ENCODE peak calls at places on chromosomes 16 and 17, in five cellular contexts. J is mammary epithelial cell, O is left ventricle myocardium inferior, H is OCI-LY7, U is stomach. I is an unnamed sample. For H3K9me3, the result is how much of the 10 kb centered on the place peaks cover.

GRCh38 chr17:78953356-78954350 is 26.1 kb downstream of the LGALS3BP start:
- DNase-seq in H (no peak), O (no peak), U (no peak), J (no peak), I (no peak)

GRCh38 chr16:85401917-85402766 is 211.0 kb upstream of the GSE1 start:
- DNase-seq in U (no peak), J (no peak), H (no peak), O (peak), I (no peak)

GRCh38 chr17:27498615-27499316 is 42.5 kb downstream of the KSR1 start:
- DNase-seq in O (no peak), H (no peak), J (no peak), U (no peak), I (no peak)

GRCh38 chr16:8251298-8251697 is 339.0 kb downstream of the TMEM114 start:
- DNase-seq in J (no peak), H (no peak), U (no peak), O (no peak), I (no peak)

GRCh38 chr16:86126891-86127290 is 227.9 kb downstream of the IRF8 start:
- DNase-seq in J (no peak), U (no peak), H (no peak), O (no peak), I (no peak)

GRCh38 chr16:66426112-66427035 is 721 bp upstream of the BEAN1 start:
- DNase-seq in J (no peak), O (no peak), H (no peak), U (no peak), I (no peak)

GRCh38 chr17:74757502-74757901 is 9.1 kb downstream of the NHERF1 start:
- DNase-seq in O (peak), J (no peak), U (peak), H (no peak), I (no peak)

GRCh38 chr17:21295036-21295952 is 10.8 kb downstream of the MAP2K3 start:
- DNase-seq in J (peak), U (peak), H (no peak), O (peak), I (no peak)

GRCh38 chr16:30533748-30534367 is 800 bp downstream of the ZNF747 start:
- DNase-seq in U (no peak), O (no peak), J (no peak), H (peak), I (no peak)

GRCh38 chr16:21722771-21723460 is 59.1 kb downstream of the OTOA start:
- DNase-seq in U (no peak), H (no peak), O (no peak), J (no peak), I (no peak)

GRCh38 chr17:75393523-75394331 is 11.8 kb downstream of the GRB2 start:
- DNase-seq in U (peak), O (peak), J (peak), H (peak), I (peak)

GRCh38 chr16:57688987-57689771 is 5.4 kb upstream of the DRC7 start:
- DNase-seq in J (no peak), H (no peak), U (peak), O (no peak), I (no peak)

GRCh38 chr16:74852500-74852875 is 77.9 kb upstream of the FA2H start:
- DNase-seq in H (no peak), U (no peak), J (no peak), O (no peak), I (no peak)

GRCh38 chr16:49598386-49599170 is 225.0 kb downstream of the C16orf78 start:
- DNase-seq in U (peak), J (no peak), H (no peak), O (no peak), I (no peak)

GRCh38 chr17:50290074-50290702 is 15.9 kb downstream of the TMEM92 start:
- DNase-seq in U (peak), O (peak), H (no peak), J (peak), I (peak)

GRCh38 chr17:81091134-81091530 is 56.2 kb downstream of the BAIAP2 start:
- DNase-seq in J (no peak), U (no peak), H (no peak), O (no peak), I (no peak)

GRCh38 chr16:22659933-22660332 is 149.2 kb downstream of the NPIPB5 start:
- DNase-seq in U (no peak), O (no peak), J (no peak), H (no peak), I (no peak)

GRCh38 chr17:29582767-29583166 is 6.7 kb downstream of the GIT1 start:
- DNase-seq in U (no peak), O (no peak), J (no peak), H (no peak), I (no peak)

GRCh38 chr16:29154100-29154499 is 169.2 kb downstream of the LAT start:
- DNase-seq in J (no peak), O (no peak), U (no peak), H (no peak), I (no peak)

GRCh38 chr17:29379084-29379811 is 10.9 kb upstream of the TAOK1 start:
- DNase-seq in O (no peak), U (no peak), J (peak), H (no peak), I (no peak)

GRCh38 chr16:85785927-85786326 is 13.4 kb downstream of the EMC8 start:
- DNase-seq in H (no peak), U (no peak), J (no peak), O (no peak), I (no peak)

GRCh38 chr17:38879878-38880727 is 10.2 kb downstream of the LASP1 start:
- DNase-seq in U (no peak), O (no peak), H (peak), J (peak), I (no peak)

GRCh38 chr17:4604111-4604644 is 19.8 kb downstream of the SMTNL2 start:
- DNase-seq in U (peak), J (no peak), O (peak), H (no peak), I (no peak)

GRCh38 chr17:63701477-63702222 is 1.7 kb upstream of the LIMD2 start:
- DNase-seq in U (peak), O (peak), J (no peak), H (peak), I (no peak)

GRCh38 chr16:54060599-54061355 is 225.8 kb downstream of the IRX3 start:
- DNase-seq in J (no peak), H (no peak), U (no peak), O (no peak), I (no peak)

GRCh38 chr17:13140750-13141149 is 122.9 kb upstream of the ELAC2 start:
- DNase-seq in O (no peak), U (no peak), H (no peak), J (no peak), I (no peak)

GRCh38 chr16:77414752-77415231 is 20.0 kb downstream of the ADAMTS18 start:
- DNase-seq in O (no peak), H (no peak), U (no peak), J (peak), I (no peak)

GRCh38 chr17:8872036-8872704 is 4.7 kb upstream of the PIK3R6 start:
- DNase-seq in O (no peak), H (no peak), U (no peak), J (no peak), I (no peak)

GRCh38 chr17:78559749-78560368 is 17.3 kb downstream of the DNAH17 start:
- DNase-seq in O (no peak), J (no peak), H (peak), U (no peak), I (no peak)

GRCh38 chr16:71808593-71809449 is at the start of gene AP1G1:
- DNase-seq in O (peak), U (peak), H (peak), J (peak), I (peak)

GRCh38 chr17:40648326-40648968 is 829 bp upstream of the SMARCE1 start:
- DNase-seq in U (peak), O (peak), H (no peak), J (no peak), I (no peak)

GRCh38 chr16:69553332-69553731 is 12.4 kb upstream of the NFAT5 start:
- DNase-seq in H (no peak), O (no peak), J (no peak), U (no peak), I (no peak)

GRCh38 chr16:66677179-66677578 is 19.4 kb downstream of the CMTM4 start:
- DNase-seq in U (no peak), O (no peak), J (no peak), H (no peak), I (no peak)

GRCh38 chr17:61601297-61601696 is 10.3 kb upstream of the NACA2 start:
- DNase-seq in J (no peak), O (no peak), H (no peak), U (no peak), I (no peak)

GRCh38 chr17:352421-353212 is at the start of gene RPH3AL:
- DNase-seq in H (no peak), J (no peak), U (peak), O (no peak), I (peak)

GRCh38 chr16:72760581-72760980 is 287.3 kb downstream of the ZFHX3 start:
- DNase-seq in U (no peak), H (no peak), O (no peak), J (no peak), I (no peak)

GRCh38 chr17:7549401-7550055 is 670 bp downstream of the TNFSF12 start:
- DNase-seq in U (peak), J (no peak), H (no peak), O (peak), I (peak)

GRCh38 chr16:54957403-54957802 is 26.7 kb downstream of the IRX5 start:
- DNase-seq in U (peak), H (peak), J (peak), O (no peak), I (no peak)

DNA sequence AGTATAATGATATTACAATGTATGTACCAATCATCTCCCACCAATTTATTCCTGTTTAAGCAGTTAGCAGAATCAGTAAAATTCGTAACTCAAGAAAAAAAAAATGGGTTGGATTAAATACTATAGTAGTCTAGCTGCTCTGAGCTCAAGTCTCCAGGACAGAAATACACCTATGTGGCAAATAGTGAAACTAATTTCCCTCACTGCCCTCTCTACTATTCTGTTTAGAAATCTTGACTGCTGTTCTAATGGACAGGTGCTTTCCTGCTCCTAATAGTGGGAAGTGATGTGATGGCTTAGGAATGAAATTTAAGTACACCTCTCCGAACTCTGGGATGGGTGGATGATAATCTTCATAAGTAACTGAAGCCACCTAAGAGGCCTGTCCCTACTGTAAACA is 175.7 kb downstream of the KCNJ2 start:
- DNase-seq in O (no peak), U (no peak), H (no peak), J (no peak), I (no peak)
- H3K9me3 ChIP-seq in O (under half), U (under half), H (under half), J (under half), I (under half)

GRCh38 chr17:18141210-18141803 is 32.8 kb downstream of the MYO15A start:
- DNase-seq in U (no peak), J (peak), O (no peak), H (peak), I (no peak)
- TF ChIP-seq CTCF in U (peak), J (peak), O (peak), H (peak), I (peak)

GRCh38 chr16:10564591-10564990 is 15.8 kb downstream of the EMP2 start:
- DNase-seq in H (no peak), J (no peak), U (no peak), O (no peak), I (no peak)
- H3K27ac ChIP-seq in H (no peak), J (no peak), U (peak), O (peak), I (peak)

GRCh38 chr16:3295209-3295608 is 10.0 kb downstream of the TIGD7 start:
- DNase-seq in J (no peak), U (no peak), O (no peak), H (no peak), I (no peak)
- H3K9me3 ChIP-seq in J (half or more), U (half or more), O (half or more), H (under half), I (under half)

DNA sequence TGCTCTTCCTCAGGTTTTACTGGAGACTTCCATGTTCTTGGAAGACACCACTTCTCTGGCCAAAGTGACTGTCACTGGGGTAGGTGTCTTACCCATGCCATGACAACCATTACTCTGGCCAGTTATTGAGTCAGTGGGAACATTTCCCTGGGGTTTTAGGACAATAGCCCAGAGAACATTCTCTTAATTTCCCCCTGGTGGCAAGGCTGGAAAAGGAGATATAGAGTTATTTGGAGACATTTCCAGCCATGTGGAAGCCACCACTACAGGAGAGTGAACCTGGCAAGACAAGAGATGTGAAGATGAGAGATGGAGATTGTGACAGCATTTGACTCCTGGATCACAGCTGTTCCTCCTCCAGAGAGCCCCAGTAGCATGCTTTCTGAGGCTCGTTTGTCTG is 106.2 kb downstream of the CDK5R1 start:
- DNase-seq in U (no peak), J (no peak), H (no peak), O (no peak), I (no peak)
- TF ChIP-seq CTCF in U (no peak), J (no peak), H (no peak), O (no peak), I (no peak)

GRCh38 chr17:58002973-58003372 is 4.1 kb downstream of the SRSF1 start:
- DNase-seq in J (no peak), U (no peak), H (no peak), O (no peak), I (no peak)

GRCh38 chr17:58005031-58005727 is 1.9 kb downstream of the SRSF1 start:
- DNase-seq in U (no peak), O (no peak), H (no peak), J (peak), I (no peak)

GRCh38 chr17:58002558-58002957 is 4.5 kb downstream of the SRSF1 start:
- DNase-seq in H (no peak), J (no peak), O (no peak), U (no peak), I (no peak)

GRCh38 chr17:58005728-58006562 is 1.1 kb downstream of the SRSF1 start:
- DNase-seq in O (no peak), J (no peak), H (no peak), U (no peak), I (no peak)

GRCh38 chr17:58004060-58004459 is 3.0 kb downstream of the SRSF1 start:
- DNase-seq in J (no peak), O (no peak), H (no peak), U (no peak), I (no peak)
- H3K27ac ChIP-seq in J (no peak), O (no peak), H (peak), U (no peak), I (no peak)

DNA sequence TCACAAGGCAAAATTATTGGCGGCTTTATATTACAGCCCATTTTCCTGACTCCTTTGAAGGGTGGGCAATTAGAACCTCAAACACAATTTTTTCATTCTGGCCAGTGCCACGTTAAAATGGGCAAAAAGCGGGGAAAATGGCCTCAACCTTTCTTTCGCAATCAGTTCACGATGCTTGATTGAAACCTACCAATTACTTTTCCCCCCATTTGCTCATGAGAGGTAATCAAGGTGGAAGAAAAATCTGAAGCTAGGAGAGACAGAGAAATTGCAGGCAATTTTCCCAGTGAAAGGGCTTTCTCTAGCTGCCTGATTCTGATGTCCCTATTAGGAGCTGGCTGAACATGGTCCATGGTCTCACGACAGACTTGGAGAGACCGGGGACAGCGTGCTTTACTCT is 215.1 kb downstream of the SLC39A11 start:
- DNase-seq in J (no peak), H (no peak), O (no peak), U (no peak), I (no peak)
- H3K9me3 ChIP-seq in J (under half), H (under half), O (half or more), U (under half), I (under half)

DNA sequence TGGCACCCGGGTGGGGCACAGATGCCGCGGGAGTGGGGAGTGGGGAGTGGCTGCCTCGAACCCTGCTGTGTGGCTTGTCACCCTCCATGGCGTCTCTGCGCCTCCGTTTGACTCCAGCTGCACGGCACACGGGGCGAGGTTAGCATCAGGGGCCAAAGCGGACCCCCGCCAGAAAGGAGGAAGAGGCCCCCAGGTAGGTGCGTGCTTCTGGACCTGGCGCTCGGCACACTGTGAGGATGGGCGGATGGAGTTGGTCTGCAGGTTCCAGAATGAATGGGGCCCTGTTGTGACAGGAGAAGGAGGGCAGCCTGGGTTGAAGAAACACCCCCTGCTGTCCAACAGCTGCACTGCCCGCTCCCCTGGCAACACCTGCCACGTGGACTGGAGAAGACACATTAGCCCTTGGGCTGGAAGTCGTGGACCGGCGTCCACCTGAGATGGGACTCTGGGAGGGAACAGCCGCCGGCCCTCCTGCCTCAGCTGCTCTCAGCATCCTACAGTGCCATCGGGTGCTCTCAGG is 9.4 kb upstream of the FASN start:
- DNase-seq in H (peak), J (no peak), U (no peak), O (peak), I (no peak)
- TF ChIP-seq CTCF in H (peak), J (peak), U (no peak), O (peak), I (no peak)

I was measured in lung.